ENCODE peak calls at places on chromosomes 7 and 10, in four cellular contexts. One of them, this sample, is unnamed.

GRCh38 chr10:121952226-121952625 is 22.8 kb downstream of the NSMCE4A start:
- DNase-seq in neural progenitor cell: no peak
- DNase-seq in osteoblast: no peak
- DNase-seq in keratinocyte: no peak
- DNase-seq in this sample: no peak

GRCh38 chr10:86363833-86364511 is 2.6 kb downstream of the GRID1 start:
- DNase-seq in neural progenitor cell: no peak
- DNase-seq in osteoblast: peak
- DNase-seq in keratinocyte: no peak
- DNase-seq in this sample: peak

GRCh38 chr7:70595741-70596574 is 536.0 kb upstream of the GALNT17 start:
- DNase-seq in neural progenitor cell: peak
- DNase-seq in osteoblast: no peak
- DNase-seq in keratinocyte: no peak
- DNase-seq in this sample: no peak

GRCh38 chr7:76356823-76357222 is 2.0 kb downstream of the YWHAG start:
- DNase-seq in neural progenitor cell: peak
- DNase-seq in osteoblast: no peak
- DNase-seq in keratinocyte: no peak
- DNase-seq in this sample: peak

GRCh38 chr7:129203050-129203741 is 14.8 kb downstream of the SMO start:
- DNase-seq in neural progenitor cell: no peak
- DNase-seq in osteoblast: peak
- DNase-seq in keratinocyte: no peak
- DNase-seq in this sample: no peak

GRCh38 chr10:84608126-84608525 is 279.7 kb downstream of the CCSER2 start:
- DNase-seq in neural progenitor cell: no peak
- DNase-seq in osteoblast: no peak
- DNase-seq in keratinocyte: no peak
- DNase-seq in this sample: no peak

GRCh38 chr10:36538945-36539586 is 586.3 kb upstream of the ANKRD30A start:
- DNase-seq in neural progenitor cell: no peak
- DNase-seq in osteoblast: peak
- DNase-seq in keratinocyte: peak
- DNase-seq in this sample: no peak

GRCh38 chr10:5760462-5760861 is 52.8 kb downstream of the GDI2 start:
- DNase-seq in neural progenitor cell: no peak
- DNase-seq in osteoblast: no peak
- DNase-seq in keratinocyte: no peak
- DNase-seq in this sample: no peak

GRCh38 chr10:8013619-8014018 is 40.9 kb upstream of the GATA3 start:
- DNase-seq in neural progenitor cell: no peak
- DNase-seq in osteoblast: peak
- DNase-seq in keratinocyte: no peak
- DNase-seq in this sample: no peak
- H3K4me2 ChIP-seq in neural progenitor cell: no peak
- H3K4me2 ChIP-seq in osteoblast: no peak
- H3K4me2 ChIP-seq in keratinocyte: no peak
- H3K4me2 ChIP-seq in this sample: no peak

DNA sequence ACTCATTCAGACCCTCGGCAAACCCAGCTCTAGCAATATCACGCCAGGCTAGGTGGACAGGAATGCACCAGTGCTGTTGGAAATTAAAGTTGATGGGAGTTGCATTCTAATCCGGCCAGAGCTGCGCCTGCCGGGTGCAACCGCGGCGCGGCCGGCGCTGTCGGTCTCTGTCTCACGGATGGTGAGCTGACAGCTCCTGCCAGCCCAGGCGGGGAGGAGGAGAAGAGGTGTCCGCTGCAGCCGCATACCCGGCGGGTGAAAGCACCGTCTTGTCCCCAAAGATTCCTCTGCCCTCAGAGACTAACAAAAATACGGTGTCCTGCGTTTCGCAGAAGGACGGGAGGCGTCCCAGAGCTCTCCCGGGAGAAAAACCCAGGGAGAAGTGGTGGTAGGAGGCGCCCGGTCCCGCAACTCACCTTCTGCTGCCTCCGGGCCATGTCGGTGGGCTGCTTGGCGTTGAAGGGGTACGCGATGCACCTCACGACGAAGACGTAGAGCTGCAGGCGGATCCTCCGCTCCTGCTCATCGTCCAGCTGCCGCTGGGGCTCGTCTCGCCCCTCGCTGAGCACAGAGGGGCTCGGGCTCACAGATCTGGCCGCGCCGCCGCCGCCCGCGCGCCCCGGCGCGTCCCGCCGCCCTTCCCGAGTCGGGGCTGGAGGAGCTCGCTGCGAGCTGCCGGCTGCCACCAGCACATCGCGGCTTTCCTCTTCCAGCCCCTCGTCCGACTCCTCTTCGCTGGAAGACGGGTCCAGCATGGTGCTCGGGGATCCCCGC is 490 bp downstream of the CADPS2 start:
- DNase-seq in neural progenitor cell: peak
- DNase-seq in osteoblast: peak
- DNase-seq in keratinocyte: no peak
- DNase-seq in this sample: no peak
- TF ChIP-seq CTCF in neural progenitor cell: peak
- TF ChIP-seq CTCF in osteoblast: no peak
- TF ChIP-seq CTCF in keratinocyte: no peak
- TF ChIP-seq CTCF in this sample: no peak

GRCh38 chr10:69090687-69091450 is 3.0 kb downstream of the SRGN start:
- DNase-seq in neural progenitor cell: no peak
- DNase-seq in osteoblast: no peak
- DNase-seq in keratinocyte: no peak
- DNase-seq in this sample: no peak
- H3K4me2 ChIP-seq in neural progenitor cell: no peak
- H3K4me2 ChIP-seq in osteoblast: peak
- H3K4me2 ChIP-seq in keratinocyte: no peak
- H3K4me2 ChIP-seq in this sample: no peak

GRCh38 chr7:140397784-140398750 is at the start of gene SLC37A3:
- DNase-seq in neural progenitor cell: peak
- DNase-seq in osteoblast: peak
- DNase-seq in keratinocyte: peak
- DNase-seq in this sample: peak
- TF ChIP-seq CTCF in neural progenitor cell: peak
- TF ChIP-seq CTCF in osteoblast: no peak
- TF ChIP-seq CTCF in keratinocyte: no peak
- TF ChIP-seq CTCF in this sample: no peak

GRCh38 chr7:134772401-134772800 is 7.0 kb upstream of the CALD1 start:
- DNase-seq in neural progenitor cell: no peak
- DNase-seq in osteoblast: no peak
- DNase-seq in keratinocyte: no peak
- DNase-seq in this sample: no peak

GRCh38 chr7:134771889-134772288 is 7.5 kb upstream of the CALD1 start:
- DNase-seq in neural progenitor cell: no peak
- DNase-seq in osteoblast: no peak
- DNase-seq in keratinocyte: no peak
- DNase-seq in this sample: no peak

GRCh38 chr7:134773164-134773563 is 6.3 kb upstream of the CALD1 start:
- DNase-seq in neural progenitor cell: no peak
- DNase-seq in osteoblast: no peak
- DNase-seq in keratinocyte: no peak
- DNase-seq in this sample: no peak

GRCh38 chr7:134777470-134777869 is 2.0 kb upstream of the CALD1 start:
- DNase-seq in neural progenitor cell: no peak
- DNase-seq in osteoblast: no peak
- DNase-seq in keratinocyte: no peak
- DNase-seq in this sample: peak

DNA sequence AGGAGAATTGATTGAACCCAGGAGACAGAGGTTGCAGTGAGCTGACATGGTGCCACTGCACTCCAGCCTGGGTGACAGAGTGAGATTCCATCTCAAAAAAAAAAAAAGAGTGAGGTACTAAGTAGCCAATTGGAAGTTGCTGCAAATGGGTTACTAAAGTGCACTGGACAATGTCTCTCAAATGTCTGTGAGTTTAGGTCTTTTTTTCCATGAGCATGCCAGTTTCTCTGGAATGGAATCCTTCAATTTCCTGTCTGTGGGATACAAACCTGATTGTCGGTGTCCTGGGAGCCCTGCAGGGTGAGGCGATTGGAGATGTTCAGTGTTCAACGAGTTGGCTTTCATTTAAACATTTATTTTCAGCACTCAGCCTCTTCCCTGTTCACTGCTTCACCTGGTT is 5.4 kb upstream of the CALD1 start:
- DNase-seq in neural progenitor cell: no peak
- DNase-seq in osteoblast: no peak
- DNase-seq in keratinocyte: no peak
- DNase-seq in this sample: no peak
- H3K4me2 ChIP-seq in neural progenitor cell: no peak
- H3K4me2 ChIP-seq in osteoblast: no peak
- H3K4me2 ChIP-seq in keratinocyte: no peak
- H3K4me2 ChIP-seq in this sample: no peak

GRCh38 chr10:95907454-95908253 is at the start of gene CC2D2B:
- DNase-seq in neural progenitor cell: peak
- DNase-seq in osteoblast: peak
- DNase-seq in keratinocyte: no peak
- DNase-seq in this sample: peak
- TF ChIP-seq CTCF in neural progenitor cell: no peak
- TF ChIP-seq CTCF in osteoblast: no peak
- TF ChIP-seq CTCF in keratinocyte: no peak
- TF ChIP-seq CTCF in this sample: peak

DNA sequence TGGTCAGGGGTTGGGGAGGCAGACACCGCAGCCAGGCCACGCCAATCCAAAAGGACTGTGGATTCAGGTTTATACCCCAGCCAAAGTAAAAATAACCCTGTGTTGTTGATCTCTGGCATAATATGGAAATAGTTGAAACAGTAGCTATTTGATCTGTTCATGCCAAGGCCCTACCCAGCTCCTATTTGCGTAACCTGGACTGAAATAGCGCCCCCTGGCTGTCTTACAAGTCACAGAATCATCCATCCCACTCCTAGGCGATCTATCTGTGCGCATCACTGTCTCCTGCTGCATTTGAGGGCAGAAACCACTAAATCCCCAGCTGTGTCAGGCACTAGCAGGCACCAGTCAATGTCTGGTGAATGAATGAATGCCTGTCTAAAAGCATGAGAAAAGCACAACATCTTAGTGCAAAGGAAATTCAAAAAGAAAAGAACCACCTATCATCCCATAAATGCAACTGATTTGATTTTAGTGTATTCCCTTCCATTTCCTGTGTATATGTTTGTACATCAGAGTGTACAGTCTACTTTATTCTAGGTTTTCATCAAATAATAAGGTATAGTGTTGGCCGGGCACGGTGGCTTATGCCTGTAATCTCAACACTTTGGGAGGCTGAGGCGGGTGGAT is 160.0 kb downstream of the SLIT1 start:
- DNase-seq in neural progenitor cell: peak
- DNase-seq in osteoblast: peak
- DNase-seq in keratinocyte: peak
- DNase-seq in this sample: peak
- H3K4me2 ChIP-seq in neural progenitor cell: no peak
- H3K4me2 ChIP-seq in osteoblast: peak
- H3K4me2 ChIP-seq in keratinocyte: no peak
- H3K4me2 ChIP-seq in this sample: no peak

This sample was measured in OCI-LY7.